ENCODE peak calls at places on chromosomes 16 and 17, in five cellular contexts. H, E, Y, I and J are unnamed samples. For H3K27me3, the result is how much of the 10 kb centered on the place peaks cover.

GRCh38 chr16:72952404-72953301 is 95.3 kb downstream of the ZFHX3 start:
- DNase-seq in H (no peak), E (no peak), I (no peak), Y (no peak), J (no peak)

GRCh38 chr16:9092963-9093477 is 1.6 kb downstream of the HAPSTR1 start:
- DNase-seq in Y (no peak), I (no peak), E (peak), H (peak), J (peak)

GRCh38 chr16:17365591-17366298 is 105.0 kb downstream of the XYLT1 start:
- DNase-seq in H (no peak), E (no peak), I (no peak), Y (no peak), J (no peak)

GRCh38 chr16:2156025-2156848 is 655 bp downstream of the TRAF7 start:
- DNase-seq in Y (no peak), E (peak), H (no peak), I (no peak), J (no peak)

GRCh38 chr17:81556863-81557262 is 4.7 kb upstream of the FAAP100 start:
- DNase-seq in H (no peak), Y (no peak), I (no peak), E (no peak), J (no peak)

GRCh38 chr17:65228734-65229390 is 91.7 kb downstream of the RGS9 start:
- DNase-seq in I (peak), H (no peak), Y (peak), E (no peak), J (no peak)

GRCh38 chr17:50311483-50311882 is 34.4 kb upstream of the XYLT2 start:
- DNase-seq in H (no peak), I (no peak), Y (no peak), E (no peak), J (peak)

GRCh38 chr17:18161226-18162094 is 22.2 kb upstream of the ALKBH5 start:
- DNase-seq in Y (no peak), H (no peak), I (no peak), E (no peak), J (no peak)

GRCh38 chr17:35245196-35245486 is 2.3 kb downstream of the SLFN5 start:
- DNase-seq in E (no peak), I (no peak), Y (no peak), H (no peak), J (no peak)

GRCh38 chr17:78031435-78031834 is 72.9 kb downstream of the TNRC6C start:
- DNase-seq in H (no peak), E (no peak), Y (no peak), I (no peak), J (no peak)

GRCh38 chr17:74042744-74043486 is 160.6 kb upstream of the RPL38 start:
- DNase-seq in Y (no peak), H (peak), I (no peak), E (no peak), J (no peak)

GRCh38 chr16:12452549-12452948 is 351.1 kb downstream of the CPPED1 start:
- DNase-seq in E (no peak), I (no peak), Y (no peak), H (no peak), J (no peak)

GRCh38 chr16:12450381-12450780 is 353.3 kb downstream of the CPPED1 start:
- DNase-seq in Y (no peak), E (no peak), I (no peak), H (no peak), J (no peak)

GRCh38 chr16:12449374-12449773 is 354.3 kb downstream of the CPPED1 start:
- DNase-seq in E (no peak), Y (no peak), I (no peak), H (no peak), J (no peak)

GRCh38 chr16:12453832-12454231 is 349.9 kb downstream of the CPPED1 start:
- DNase-seq in I (no peak), Y (no peak), E (no peak), H (no peak), J (no peak)

GRCh38 chr16:12449795-12450194 is 353.9 kb downstream of the CPPED1 start:
- DNase-seq in H (no peak), E (no peak), I (no peak), Y (no peak), J (no peak)
- H3K27me3 ChIP-seq in H (under half), E (under half), I (under half), Y (under half), J (under half)

GRCh38 chr16:86285421-86285820 is 224.9 kb upstream of the FOXF1 start:
- DNase-seq in I (no peak), Y (no peak), E (no peak), H (no peak), J (peak)
- H3K27me3 ChIP-seq in I (under half), Y (under half), E (half or more), H (under half), J (half or more)

GRCh38 chr17:9003355-9004131 is 17.8 kb upstream of the NTN1 start:
- DNase-seq in I (no peak), Y (no peak), E (peak), H (no peak), J (peak)
- H3K27me3 ChIP-seq in I (under half), Y (under half), E (half or more), H (under half), J (half or more)

DNA sequence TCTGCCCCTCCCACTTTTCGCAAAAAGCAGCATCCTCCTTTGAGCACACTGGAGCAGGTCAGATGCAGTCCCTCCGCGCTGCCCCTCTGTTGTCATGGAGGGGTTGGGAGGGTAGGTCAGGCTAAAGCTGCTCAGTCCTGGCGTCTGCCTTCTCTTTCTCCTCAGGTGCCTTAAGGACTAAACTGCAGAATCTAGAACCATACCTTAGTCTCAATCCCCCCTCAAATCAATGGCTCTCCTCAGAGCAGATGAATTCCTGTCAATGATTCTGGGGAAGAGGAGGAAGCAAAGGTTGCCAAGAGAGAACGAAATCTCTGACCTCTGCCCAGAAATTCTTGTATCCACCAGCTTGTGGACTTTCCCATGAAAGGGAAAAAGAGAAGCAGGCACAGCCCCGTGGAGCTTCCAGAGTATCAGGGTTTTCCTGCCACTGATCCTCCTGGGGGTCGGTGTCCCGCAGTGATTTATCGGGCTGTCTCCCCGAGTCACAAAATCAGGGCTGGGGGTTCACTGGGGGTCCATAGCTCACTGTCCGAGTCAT is 7.2 kb downstream of the NEUROD2 start:
- DNase-seq in H (no peak), Y (no peak), I (no peak), E (no peak), J (peak)
- H3K27me3 ChIP-seq in H (under half), Y (half or more), I (under half), E (half or more), J (half or more)

GRCh38 chr16:76059701-76060100 is 217.5 kb upstream of the CNTNAP4 start:
- DNase-seq in I (no peak), H (no peak), E (no peak), Y (no peak), J (no peak)
- H3K27me3 ChIP-seq in I (under half), H (under half), E (under half), Y (under half), J (under half)

DNA sequence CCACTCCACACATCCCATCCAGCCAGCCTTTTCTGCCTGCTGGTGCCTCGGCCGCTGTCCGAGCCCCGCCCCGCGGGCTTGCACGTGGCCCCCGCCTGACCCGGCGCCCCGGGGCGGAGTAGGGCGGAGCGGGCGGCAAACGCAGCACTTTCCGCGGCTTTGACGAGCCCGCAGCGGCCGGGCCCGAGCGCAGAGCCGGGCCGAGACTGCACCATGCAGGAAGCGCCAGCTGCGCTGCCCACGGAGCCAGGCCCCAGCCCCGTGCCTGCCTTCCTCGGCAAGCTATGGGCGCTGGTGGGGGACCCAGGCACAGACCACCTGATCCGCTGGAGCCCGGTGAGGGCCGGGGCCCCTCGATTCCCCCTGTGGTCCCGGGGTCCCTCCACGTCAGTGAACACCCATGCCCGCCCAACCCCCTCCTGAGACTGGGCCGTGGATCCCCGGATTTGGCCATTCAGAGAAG is at the start of gene HSF4:
- DNase-seq in H (peak), I (no peak), Y (no peak), E (peak), J (peak)
- H3K27me3 ChIP-seq in H (under half), I (under half), Y (under half), E (half or more), J (half or more)

DNA sequence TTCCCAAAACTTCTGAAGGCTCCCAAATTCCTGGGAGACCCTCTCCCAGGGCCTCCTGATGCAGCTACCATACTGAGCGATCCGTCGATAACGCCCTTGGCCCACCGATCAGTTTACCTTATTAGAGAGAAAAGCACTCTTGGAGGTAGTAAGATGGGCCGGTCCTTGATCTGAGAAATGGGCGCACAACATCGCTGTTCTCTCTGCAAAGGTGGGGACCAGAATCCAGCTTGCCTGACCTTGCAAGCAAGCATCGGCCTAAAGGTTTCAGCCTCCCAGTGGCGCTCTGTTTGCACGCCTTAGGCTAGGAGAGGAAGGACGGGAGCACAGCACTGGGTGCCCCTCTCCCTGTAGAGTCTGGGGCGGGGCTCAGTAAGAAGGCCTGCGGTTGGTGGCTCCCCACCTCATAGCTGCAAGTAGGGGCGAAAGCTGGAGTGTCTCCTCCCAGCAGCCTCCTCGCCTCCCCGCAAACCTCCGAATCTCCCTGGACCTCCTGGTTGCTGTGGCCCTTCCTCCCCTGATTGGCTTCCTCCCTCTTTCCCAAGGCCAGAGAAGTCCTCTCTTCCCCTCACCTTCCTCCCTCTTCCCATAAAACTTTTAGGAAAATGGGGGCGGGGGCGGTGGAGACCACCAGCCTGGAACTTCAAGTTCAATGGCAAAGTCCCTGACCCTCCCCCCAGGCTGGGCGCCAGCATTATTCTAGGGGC is at the start of gene PRAC1:
- DNase-seq in E (peak), H (no peak), Y (no peak), I (no peak), J (no peak)
- H3K27me3 ChIP-seq in E (half or more), H (under half), Y (half or more), I (under half), J (half or more)

DNA sequence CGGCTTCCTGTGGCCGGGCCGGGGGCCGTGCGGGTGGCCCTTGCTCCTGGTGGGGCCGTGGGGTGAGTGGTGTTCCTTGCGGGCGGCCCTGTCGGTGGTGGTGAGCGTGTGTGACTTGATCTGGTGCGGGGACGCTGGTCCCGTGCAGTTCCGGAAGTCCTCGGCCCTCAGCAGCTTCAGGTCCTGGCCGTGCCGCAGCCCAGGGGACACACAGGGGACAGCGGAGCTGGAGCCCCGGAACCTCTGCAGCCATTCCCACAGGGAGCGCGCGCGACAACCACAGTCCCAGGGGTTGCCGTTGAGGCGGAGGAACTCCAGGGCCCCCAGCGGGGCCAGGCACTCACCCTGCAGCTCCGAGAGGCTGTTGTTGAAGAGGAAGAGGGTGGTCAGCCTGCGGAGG is 88.4 kb downstream of the RTN4RL1 start:
- DNase-seq in I (no peak), H (no peak), Y (no peak), E (no peak), J (peak)
- H3K27me3 ChIP-seq in I (under half), H (under half), Y (under half), E (under half), J (under half)

GRCh38 chr16:78990309-78990701 is 610.2 kb downstream of the MAF start:
- DNase-seq in E (no peak), Y (no peak), H (no peak), I (no peak), J (no peak)
- H3K27me3 ChIP-seq in E (under half), Y (under half), H (under half), I (under half), J (under half)